ENCODE peak calls at places on chromosomes 12 and 14, in four cellular contexts. One of them, this sample, is unnamed.

GRCh38 chr12:42143401-42144173 is 1.1 kb downstream of the GXYLT1 start:
- DNase-seq in OCI-M1: peak; percentile 55
- DNase-seq in CD4-positive, alpha-beta T cell: no peak
- DNase-seq in AG09309: no peak
- DNase-seq in this sample: no peak

GRCh38 chr14:102333395-102333794 is 13.8 kb downstream of the ZNF839 start:
- DNase-seq in OCI-M1: no peak
- DNase-seq in CD4-positive, alpha-beta T cell: no peak
- DNase-seq in AG09309: no peak
- DNase-seq in this sample: no peak

GRCh38 chr12:6925239-6925542 is 2.6 kb upstream of the ATN1 start:
- DNase-seq in OCI-M1: no peak
- DNase-seq in CD4-positive, alpha-beta T cell: no peak
- DNase-seq in AG09309: no peak
- DNase-seq in this sample: no peak

GRCh38 chr14:96832351-96832750 is 35.2 kb downstream of the VRK1 start:
- DNase-seq in OCI-M1: no peak
- DNase-seq in CD4-positive, alpha-beta T cell: no peak
- DNase-seq in AG09309: no peak
- DNase-seq in this sample: no peak

GRCh38 chr12:51896236-51896635 is 8.3 kb downstream of the ANKRD33 start:
- DNase-seq in OCI-M1: no peak
- DNase-seq in CD4-positive, alpha-beta T cell: no peak
- DNase-seq in AG09309: no peak
- DNase-seq in this sample: no peak

GRCh38 chr12:39804479-39805241 is 185.1 kb upstream of the ABCD2 start:
- DNase-seq in OCI-M1: peak; percentile 5
- DNase-seq in CD4-positive, alpha-beta T cell: no peak
- DNase-seq in AG09309: no peak
- DNase-seq in this sample: no peak

GRCh38 chr12:40921563-40922163 is 229.4 kb downstream of the CNTN1 start:
- DNase-seq in OCI-M1: peak; percentile 56
- DNase-seq in CD4-positive, alpha-beta T cell: no peak
- DNase-seq in AG09309: no peak
- DNase-seq in this sample: no peak

GRCh38 chr12:85309180-85309579 is 29.2 kb downstream of the ALX1 start:
- DNase-seq in OCI-M1: peak; percentile 14
- DNase-seq in CD4-positive, alpha-beta T cell: no peak
- DNase-seq in AG09309: no peak
- DNase-seq in this sample: no peak

GRCh38 chr12:131833896-131834641 is 5.9 kb downstream of the MMP17 start:
- DNase-seq in OCI-M1: peak; percentile 13
- DNase-seq in CD4-positive, alpha-beta T cell: no peak
- DNase-seq in AG09309: no peak
- DNase-seq in this sample: no peak

GRCh38 chr12:119075222-119075787 is 94.0 kb downstream of the SRRM4 start:
- DNase-seq in OCI-M1: no peak
- DNase-seq in CD4-positive, alpha-beta T cell: no peak
- DNase-seq in AG09309: no peak
- DNase-seq in this sample: no peak

GRCh38 chr12:55074771-55075170 is 51.4 kb upstream of the OR9K2 start:
- DNase-seq in OCI-M1: no peak
- DNase-seq in CD4-positive, alpha-beta T cell: no peak
- DNase-seq in AG09309: no peak
- DNase-seq in this sample: no peak

GRCh38 chr14:54366726-54367707 is 29.8 kb upstream of the CDKN3 start:
- DNase-seq in OCI-M1: peak; percentile 74
- DNase-seq in CD4-positive, alpha-beta T cell: peak; percentile 20
- DNase-seq in AG09309: peak; percentile 57
- DNase-seq in this sample: no peak

GRCh38 chr14:37985826-37986470 is 221.8 kb upstream of the SSTR1 start:
- DNase-seq in OCI-M1: peak; percentile 70
- DNase-seq in CD4-positive, alpha-beta T cell: peak; percentile 22
- DNase-seq in AG09309: peak; percentile 27
- DNase-seq in this sample: peak; percentile 22

GRCh38 chr12:105317453-105317852 is 13.0 kb upstream of the C12orf75 start:
- DNase-seq in OCI-M1: no peak
- DNase-seq in CD4-positive, alpha-beta T cell: no peak
- DNase-seq in AG09309: peak; percentile 42
- DNase-seq in this sample: no peak

GRCh38 chr14:94036328-94037167 is 10.4 kb downstream of the OTUB2 start:
- DNase-seq in OCI-M1: peak; percentile 77
- DNase-seq in CD4-positive, alpha-beta T cell: peak; percentile 65
- DNase-seq in AG09309: peak; percentile 20
- DNase-seq in this sample: peak; percentile 61

GRCh38 chr14:35254736-35255135 is 37.4 kb upstream of the PSMA6 start:
- DNase-seq in OCI-M1: no peak
- DNase-seq in CD4-positive, alpha-beta T cell: no peak
- DNase-seq in AG09309: no peak
- DNase-seq in this sample: no peak

GRCh38 chr12:96014932-96015599 is 18.9 kb upstream of the HAL start:
- DNase-seq in OCI-M1: no peak
- DNase-seq in CD4-positive, alpha-beta T cell: no peak
- DNase-seq in AG09309: no peak
- DNase-seq in this sample: no peak

This sample was measured in GM04504.